ENCODE peak calls at places on chromosome 6, in five cellular contexts. F is activated CD8-positive, alpha-beta T cell treated with anti-CD3 and anti-CD28 coated beads, Interleukin-2, amount 10 ng/mL, durations not matched to agents 7 days and 5 days; N is NCI-H1092 treated with DMSO at 0.1 percent for 48 hours; G is tibial nerve; S is psoas muscle. O is an unnamed sample.

GRCh38 chr6:136408205-136408604 is 118.6 kb upstream of the BCLAF1 start:
- DNase-seq in F (no peak), N (no peak), G (no peak), S (no peak), O (no peak)

GRCh38 chr6:107646776-107647438 is 157.0 kb downstream of the SOBP start:
- DNase-seq in F (no peak), N (no peak), G (no peak), S (no peak), O (no peak)

GRCh38 chr6:7911345-7911725 is 747 bp upstream of the TXNDC5 start:
- DNase-seq in F (no peak), N (no peak), G (no peak), S (no peak), O (no peak)

GRCh38 chr6:78253618-78254017 is 600.8 kb downstream of the MEI4 start:
- DNase-seq in F (no peak), N (no peak), G (no peak), S (no peak), O (no peak)

GRCh38 chr6:170462366-170463020 is 90.6 kb downstream of the PSMB1 start:
- DNase-seq in F (peak), N (peak), G (no peak), S (no peak), O (no peak)

GRCh38 chr6:23388239-23388803 is 737.7 kb upstream of the NRSN1 start:
- DNase-seq in F (no peak), N (no peak), G (no peak), S (no peak), O (no peak)

GRCh38 chr6:168370310-168370991 is 50.9 kb upstream of the DACT2 start:
- DNase-seq in F (peak), N (peak), G (peak), S (peak), O (no peak)

GRCh38 chr6:118495639-118496296 is 52.3 kb upstream of the PLN start:
- DNase-seq in F (no peak), N (no peak), G (no peak), S (no peak), O (no peak)

GRCh38 chr6:3355358-3356055 is 96.8 kb downstream of the PSMG4 start:
- DNase-seq in F (no peak), N (no peak), G (peak), S (peak), O (no peak)

GRCh38 chr6:39664173-39664572 is 61.0 kb downstream of the KIF6 start:
- DNase-seq in F (no peak), N (no peak), G (no peak), S (no peak), O (no peak)

GRCh38 chr6:56513631-56514030 is 129.1 kb downstream of the DST start:
- DNase-seq in F (no peak), N (no peak), G (no peak), S (no peak), O (no peak)

GRCh38 chr6:16759181-16759645 is 2.0 kb downstream of the ATXN1 start:
- DNase-seq in F (no peak), N (no peak), G (no peak), S (no peak), O (no peak)

GRCh38 chr6:93389192-93389591 is 30.2 kb downstream of the EPHA7 start:
- DNase-seq in F (no peak), N (no peak), G (no peak), S (no peak), O (no peak)

GRCh38 chr6:46419576-46420002 is 71.7 kb downstream of the RCAN2 start:
- DNase-seq in F (peak), N (peak), G (peak), S (no peak), O (peak)

GRCh38 chr6:43876602-43877001 is 106.6 kb downstream of the VEGFA start:
- DNase-seq in F (no peak), N (no peak), G (no peak), S (peak), O (no peak)

GRCh38 chr6:1596088-1596852 is 13.4 kb upstream of the FOXC1 start:
- DNase-seq in F (peak), N (peak), G (no peak), S (peak), O (peak)

GRCh38 chr6:144989319-144990099 is 704.4 kb downstream of the UTRN start:
- DNase-seq in F (no peak), N (no peak), G (no peak), S (no peak), O (no peak)

GRCh38 chr6:168002812-168003211 is 5.3 kb downstream of the KIF25 start:
- DNase-seq in F (no peak), N (no peak), G (no peak), S (no peak), O (no peak)

GRCh38 chr6:51526049-51526448 is 561.4 kb downstream of the PKHD1 start:
- DNase-seq in F (no peak), N (no peak), G (no peak), S (no peak), O (no peak)

GRCh38 chr6:163442336-163442735 is 27.8 kb downstream of the QKI start:
- DNase-seq in F (no peak), N (no peak), G (no peak), S (no peak), O (no peak)

GRCh38 chr6:113137411-113137810 is 719.7 kb upstream of the MARCKS start:
- DNase-seq in F (no peak), N (no peak), G (no peak), S (peak), O (no peak)

GRCh38 chr6:112038268-112038667 is 15.6 kb upstream of the CCN6 start:
- DNase-seq in F (no peak), N (no peak), G (no peak), S (peak), O (no peak)

GRCh38 chr6:67792996-67793395 is 842.1 kb upstream of the ADGRB3 start:
- DNase-seq in F (no peak), N (no peak), G (no peak), S (no peak), O (no peak)

GRCh38 chr6:17930321-17930993 is 57.0 kb downstream of the KIF13A start:
- DNase-seq in F (no peak), N (no peak), G (no peak), S (no peak), O (no peak)

GRCh38 chr6:154350293-154350692 is 6.3 kb downstream of the IPCEF1 start:
- DNase-seq in F (no peak), N (no peak), G (no peak), S (no peak), O (no peak)

GRCh38 chr6:150046943-150047342 is 21.6 kb upstream of the RAET1L start:
- DNase-seq in F (no peak), N (no peak), G (no peak), S (no peak), O (no peak)

O was measured in Jurkat, Clone E6-1.